ENCODE peak calls at places on chromosomes 1 and 21, in six cellular contexts. F is foreskin fibroblast, N is RWPE1, E is fibroblast of mammary gland, R is fibroblast of lung, I is GM20000. Y is an unnamed sample.

GRCh38 chr1:220300442-220301121 is 28.3 kb upstream of the RAB3GAP2 start:
- DNase-seq in N (peak), E (peak), R (peak), F (peak), I (no peak), Y (peak)

GRCh38 chr1:84890581-84890980 is 2.4 kb downstream of the LPAR3 start:
- DNase-seq in F (no peak), E (no peak), I (no peak), N (no peak), R (no peak), Y (no peak)

GRCh38 chr1:19468397-19468956 is 16.9 kb downstream of the CAPZB start:
- DNase-seq in N (peak), E (no peak), I (no peak), R (no peak), F (peak), Y (no peak)

GRCh38 chr21:44397431-44398031 is 44.1 kb downstream of the TRPM2 start:
- DNase-seq in R (no peak), E (no peak), N (no peak), I (no peak), F (no peak), Y (peak)

GRCh38 chr1:244050835-244051444 is at the start of gene ZBTB18:
- DNase-seq in R (peak), I (no peak), N (no peak), E (peak), F (peak), Y (no peak)

GRCh38 chr21:32248616-32249550 is 30.0 kb downstream of the MIS18A start:
- DNase-seq in N (no peak), R (no peak), F (no peak), E (no peak), I (no peak), Y (no peak)

GRCh38 chr1:187203257-187203656 is 374.5 kb downstream of the PLA2G4A start:
- DNase-seq in F (peak), R (peak), I (no peak), E (peak), N (peak), Y (no peak)

GRCh38 chr1:15100369-15101111 is 53.0 kb upstream of the TMEM51 start:
- DNase-seq in E (peak), N (peak), R (peak), I (peak), F (peak), Y (peak)

GRCh38 chr1:216293673-216294072 is 129.6 kb downstream of the USH2A start:
- DNase-seq in E (peak), N (no peak), F (peak), R (peak), I (no peak), Y (no peak)

GRCh38 chr1:190619724-190620123 is 142.1 kb upstream of the BRINP3 start:
- DNase-seq in E (no peak), R (peak), I (no peak), F (no peak), N (no peak), Y (no peak)

GRCh38 chr1:228156941-228157351 is 7.2 kb downstream of the GJC2 start:
- DNase-seq in I (no peak), R (no peak), N (no peak), E (no peak), F (no peak), Y (no peak)

GRCh38 chr1:2645143-2645542 is 12.3 kb upstream of the MMEL1 start:
- DNase-seq in F (no peak), E (no peak), N (no peak), R (no peak), I (no peak), Y (no peak)

GRCh38 chr1:25904942-25905679 is 1.1 kb downstream of the STMN1 start:
- DNase-seq in N (peak), I (peak), F (peak), E (peak), R (peak), Y (peak)

GRCh38 chr1:65477414-65478378 is 57.2 kb downstream of the LEPR start:
- DNase-seq in I (no peak), R (no peak), N (no peak), F (peak), E (no peak), Y (no peak)

GRCh38 chr1:168365719-168366474 is 85.2 kb downstream of the TBX19 start:
- DNase-seq in I (no peak), N (no peak), R (no peak), F (no peak), E (no peak), Y (no peak)

GRCh38 chr1:211378844-211379243 is 52.2 kb downstream of the TRAF5 start:
- DNase-seq in I (no peak), R (peak), E (peak), N (no peak), F (peak), Y (no peak)

GRCh38 chr1:23930861-23931471 is 17.8 kb upstream of the CNR2 start:
- DNase-seq in N (no peak), I (peak), E (peak), R (peak), F (peak), Y (no peak)

GRCh38 chr1:156743367-156744302 is 2.7 kb upstream of the MRPL24 start:
- DNase-seq in F (no peak), E (no peak), I (no peak), R (no peak), N (no peak), Y (no peak)

GRCh38 chr1:7561331-7561921 is 209.7 kb upstream of the VAMP3 start:
- DNase-seq in E (peak), F (no peak), I (no peak), R (no peak), N (no peak), Y (no peak)
- TF ChIP-seq CTCF in E (peak), F (peak), I (peak), R (no peak), N (no peak), Y (peak)

DNA sequence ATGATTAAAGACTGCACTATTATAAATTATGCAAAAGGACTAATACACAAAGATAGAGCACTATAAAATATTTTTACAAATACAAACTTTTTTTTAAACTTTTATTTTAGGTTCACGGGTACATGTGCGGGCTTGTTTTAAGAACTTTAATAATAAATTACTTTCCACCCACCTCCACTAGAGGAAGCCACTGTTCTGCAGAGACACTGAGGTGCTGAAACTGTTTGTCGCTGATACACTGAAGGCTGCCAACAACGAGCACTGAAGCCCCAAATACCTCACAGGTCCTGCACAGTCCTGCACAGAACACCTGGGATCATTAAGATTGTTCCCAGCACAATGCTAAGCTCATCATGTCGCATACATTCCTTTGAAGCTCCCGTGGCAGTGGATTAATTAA is 19.9 kb downstream of the COA6 start:
- DNase-seq in F (no peak), N (no peak), R (no peak), E (no peak), I (no peak), Y (no peak)
- TF ChIP-seq CTCF in F (no peak), N (no peak), R (no peak), E (no peak), I (no peak), Y (no peak)

DNA sequence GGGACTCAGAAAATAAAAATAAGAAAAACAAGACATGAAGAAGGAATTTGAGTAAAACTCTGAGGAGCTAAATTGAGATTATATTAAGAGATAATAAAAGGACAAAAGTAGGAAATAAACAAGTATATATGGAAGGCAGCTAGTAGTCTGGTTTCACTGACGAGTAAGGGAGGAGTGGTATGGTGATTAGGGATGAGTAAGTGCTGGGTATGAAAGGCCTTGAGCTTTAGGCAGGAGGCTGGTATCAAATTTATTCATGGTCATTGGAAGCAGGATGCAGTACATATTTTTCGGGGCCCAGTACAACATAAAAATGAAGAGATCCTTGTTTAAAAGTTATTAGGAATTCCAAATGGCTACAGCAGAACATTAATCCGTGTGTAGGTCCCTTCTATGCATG is 789.7 kb upstream of the PRMT6 start:
- DNase-seq in F (no peak), E (no peak), I (no peak), N (no peak), R (no peak), Y (no peak)
- TF ChIP-seq CTCF in F (no peak), E (no peak), I (no peak), N (no peak), R (no peak), Y (no peak)

GRCh38 chr1:28578696-28579218 is 13.3 kb upstream of the RAB42 start:
- DNase-seq in F (no peak), E (no peak), R (no peak), I (no peak), N (no peak), Y (no peak)

GRCh38 chr1:28582248-28582615 is 9.8 kb upstream of the RAB42 start:
- DNase-seq in F (peak), E (peak), I (no peak), N (peak), R (peak), Y (no peak)

GRCh38 chr1:28581531-28582247 is 10.4 kb upstream of the RAB42 start:
- DNase-seq in F (peak), I (peak), R (peak), N (peak), E (peak), Y (peak)

GRCh38 chr1:28579374-28579773 is 12.7 kb upstream of the RAB42 start:
- DNase-seq in R (no peak), I (no peak), E (peak), N (no peak), F (no peak), Y (no peak)

GRCh38 chr1:28580706-28581530 is 11.1 kb upstream of the RAB42 start:
- DNase-seq in R (peak), I (peak), N (peak), F (peak), E (peak), Y (no peak)
- TF ChIP-seq CTCF in R (no peak), I (peak), N (no peak), F (no peak), E (no peak), Y (no peak)

DNA sequence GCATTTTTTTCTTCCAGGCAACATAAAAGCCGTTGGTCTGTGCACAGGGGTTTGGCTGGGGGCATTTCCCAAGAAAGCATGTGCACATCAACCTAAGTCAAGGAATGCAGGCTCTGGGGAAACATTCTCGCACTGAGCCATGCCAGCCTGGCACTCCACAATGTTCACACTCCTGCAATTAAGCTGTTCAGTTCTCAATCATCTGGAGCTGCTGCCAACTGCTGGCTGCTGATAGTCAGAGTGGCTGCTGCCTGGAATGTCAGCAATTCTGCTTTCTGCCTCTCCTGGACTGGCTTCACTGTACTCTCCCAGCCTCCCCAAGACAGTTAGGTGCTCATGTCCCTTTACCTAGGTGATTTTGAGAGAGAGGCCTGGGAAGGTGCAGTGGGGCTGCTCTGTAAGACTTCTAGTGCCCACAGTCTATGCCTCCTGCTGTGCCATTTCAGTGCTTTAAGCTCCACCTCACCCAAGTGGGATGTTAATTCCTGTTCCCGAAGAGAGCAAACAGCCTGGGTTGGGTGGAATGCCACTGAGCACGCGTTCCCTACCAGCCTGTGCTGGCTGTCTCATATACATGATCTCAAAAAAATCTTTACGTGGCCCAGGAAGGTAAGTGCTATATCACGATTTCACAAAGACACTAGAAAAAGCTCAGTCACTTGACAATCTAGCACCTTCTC is 131.7 kb downstream of the BRINP2 start:
- DNase-seq in I (no peak), E (no peak), F (peak), N (no peak), R (no peak), Y (no peak)
- TF ChIP-seq CTCF in I (no peak), E (no peak), F (no peak), N (no peak), R (no peak), Y (no peak)

DNA sequence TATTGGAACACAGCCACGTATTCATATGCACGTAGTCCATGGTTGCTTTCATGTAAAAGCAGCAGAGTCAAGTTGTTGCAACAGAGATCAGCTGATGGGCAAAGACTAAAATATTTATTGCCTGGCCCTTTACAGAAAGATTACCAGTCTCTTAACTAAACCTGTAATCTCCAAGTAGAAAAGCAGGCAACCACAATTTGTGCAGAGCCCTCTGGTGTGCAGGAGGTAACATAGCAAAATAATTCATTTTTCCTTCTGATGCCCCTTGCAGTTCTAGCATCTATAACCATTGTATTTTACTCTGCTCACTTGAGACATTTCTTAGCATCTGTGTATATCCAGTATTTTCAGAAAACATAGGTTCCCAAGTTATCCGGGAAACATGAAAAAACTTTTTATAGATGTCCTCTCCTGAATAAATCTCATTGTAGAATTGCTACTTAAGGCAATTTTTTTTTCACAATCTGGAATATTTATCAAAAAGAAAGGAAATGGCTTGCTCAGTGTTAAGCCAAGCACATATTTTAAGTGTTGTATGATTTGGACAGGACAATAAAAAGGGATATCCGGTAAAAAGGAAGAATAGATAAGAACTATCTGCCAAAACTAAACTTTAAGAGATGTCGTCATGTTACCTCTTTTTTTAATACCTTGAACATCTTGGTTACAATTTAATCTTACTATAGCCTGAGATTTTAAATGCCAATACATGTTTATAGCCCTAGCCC is 430.7 kb downstream of the PLPP3 start:
- DNase-seq in I (no peak), R (no peak), F (no peak), E (no peak), N (no peak), Y (no peak)
- TF ChIP-seq CTCF in I (peak), R (no peak), F (no peak), E (peak), N (no peak), Y (no peak)

Y was measured in mesothelial cell of epicardium.